ENCODE peak calls at places on chromosomes 7 and 10, in seven cellular contexts. H is activated effector memory CD4-positive, alpha-beta T cell treated with Interleukin-2 at 50 U/mL for 16 hours; K is T follicular helper cell; S is stimulated activated CD4-positive, alpha-beta T cell treated with anti-CD3 and anti-CD28 coated beads, Interleukin-1b, Interleukin-23, amount 100 ng/mL, for 4 hours; V is MV-4-11; B is stomach; J is CD8-positive, alpha-beta T cell. G is an unnamed sample.

GRCh38 chr10:128854965-128855364 is 612.1 kb upstream of the MGMT start:
- DNase-seq in H (no peak), K (no peak), S (no peak), V (no peak), B (peak; percentile 86), J (no peak), G (peak; percentile 73)

GRCh38 chr10:74991435-74991834 is 120.0 kb upstream of the SAMD8 start:
- DNase-seq in H (no peak), K (no peak), S (no peak), V (peak; percentile 23), B (no peak), J (no peak), G (no peak)

GRCh38 chr10:95260397-95260881 is 30.4 kb downstream of the PDLIM1 start:
- DNase-seq in H (no peak), K (no peak), S (no peak), V (no peak), B (no peak), J (no peak), G (no peak)

GRCh38 chr7:51054231-51054630 is 262.4 kb downstream of the COBL start:
- DNase-seq in H (no peak), K (no peak), S (no peak), V (no peak), B (no peak), J (no peak), G (no peak)

GRCh38 chr7:1025747-1026581 is 18.4 kb upstream of the GPR146 start:
- DNase-seq in H (no peak), K (no peak), S (no peak), V (peak; percentile 39), B (no peak), J (no peak), G (no peak)

GRCh38 chr7:84529480-84530205 is 335.1 kb upstream of the SEMA3A start:
- DNase-seq in H (no peak), K (no peak), S (no peak), V (no peak), B (no peak), J (no peak), G (no peak)

GRCh38 chr7:80284848-80285247 is 150.2 kb downstream of the GNAI1 start:
- DNase-seq in H (no peak), K (no peak), S (no peak), V (no peak), B (no peak), J (no peak), G (no peak)

GRCh38 chr7:1675036-1675671 is 5.1 kb downstream of the ELFN1 start:
- DNase-seq in H (no peak), K (no peak), S (no peak), V (no peak), B (no peak), J (peak; percentile 41), G (peak; percentile 34)

GRCh38 chr10:7082967-7083366 is 327.9 kb downstream of the SFMBT2 start:
- DNase-seq in H (no peak), K (no peak), S (no peak), V (no peak), B (no peak), J (no peak), G (no peak)

GRCh38 chr7:144821069-144821468 is 14.8 kb downstream of the TPK1 start:
- DNase-seq in H (no peak), K (no peak), S (no peak), V (no peak), B (no peak), J (no peak), G (no peak)

GRCh38 chr7:100407285-100408180 is 21.0 kb downstream of the ZCWPW1 start:
- DNase-seq in H (no peak), K (peak; percentile 20), S (no peak), V (peak; percentile 78), B (no peak), J (no peak), G (peak; percentile 56)

GRCh38 chr10:36880898-36881297 is 244.5 kb upstream of the ANKRD30A start:
- DNase-seq in H (no peak), K (no peak), S (no peak), V (no peak), B (no peak), J (no peak), G (no peak)

GRCh38 chr7:2111568-2111967 is 121.2 kb downstream of the MAD1L1 start:
- DNase-seq in H (no peak), K (no peak), S (no peak), V (no peak), B (no peak), J (no peak), G (no peak)

GRCh38 chr10:123781956-123782500 is 109.6 kb downstream of the CPXM2 start:
- DNase-seq in H (no peak), K (no peak), S (no peak), V (no peak), B (no peak), J (no peak), G (peak; percentile 29)

GRCh38 chr7:118312966-118313365 is 88.5 kb downstream of the ANKRD7 start:
- DNase-seq in H (no peak), K (no peak), S (no peak), V (peak; percentile 69), B (no peak), J (no peak), G (no peak)

GRCh38 chr7:33108591-33108930 is 643 bp downstream of the RP9 start:
- DNase-seq in H (no peak), K (no peak), S (no peak), V (no peak), B (no peak), J (no peak), G (no peak)

GRCh38 chr7:7739718-7740355 is 21.4 kb upstream of the RPA3 start:
- DNase-seq in H (no peak), K (no peak), S (no peak), V (no peak), B (no peak), J (no peak), G (no peak)

GRCh38 chr10:86411281-86411841 is 44.8 kb upstream of the GRID1 start:
- DNase-seq in H (no peak), K (no peak), S (no peak), V (peak; percentile 66), B (no peak), J (peak; percentile 64), G (peak; percentile 51)

G was measured in ureter.